ENCODE peak calls at places on chromosomes 13 and 19, in seven cellular contexts. One of them, this sample, is unnamed. For H3K4me1 and H3K36me3, the result is how much of the 10 kb centered on the place peaks cover.

GRCh38 chr19:14473073-14473790 is 1.9 kb downstream of the PTGER1 start:
- DNase-seq in kidney: peak
- DNase-seq in astrocyte: no peak
- DNase-seq in fibroblast of lung: no peak
- DNase-seq in thoracic aorta: no peak
- DNase-seq in lower lobe of right lung: no peak
- DNase-seq in CD8-positive, alpha-beta T cell: no peak
- DNase-seq in this sample: no peak

GRCh38 chr19:2154587-2155075 is 3.3 kb upstream of the AP3D1 start:
- DNase-seq in thoracic aorta: no peak
- DNase-seq in lower lobe of right lung: no peak
- DNase-seq in CD8-positive, alpha-beta T cell: no peak
- DNase-seq in kidney: no peak
- DNase-seq in astrocyte: peak
- DNase-seq in fibroblast of lung: peak
- DNase-seq in this sample: peak

GRCh38 chr13:74930402-74931165 is 551.4 kb downstream of the TBC1D4 start:
- DNase-seq in lower lobe of right lung: no peak
- DNase-seq in kidney: no peak
- DNase-seq in astrocyte: peak
- DNase-seq in thoracic aorta: no peak
- DNase-seq in CD8-positive, alpha-beta T cell: no peak
- DNase-seq in fibroblast of lung: peak
- DNase-seq in this sample: no peak

GRCh38 chr13:32340917-32341316 is 25.6 kb downstream of the BRCA2 start:
- DNase-seq in kidney: no peak
- DNase-seq in lower lobe of right lung: no peak
- DNase-seq in CD8-positive, alpha-beta T cell: no peak
- DNase-seq in thoracic aorta: no peak
- DNase-seq in astrocyte: no peak
- DNase-seq in fibroblast of lung: no peak
- DNase-seq in this sample: no peak

GRCh38 chr19:12784394-12784870 is 6.9 kb upstream of the JUNB start:
- DNase-seq in astrocyte: no peak
- DNase-seq in kidney: no peak
- DNase-seq in fibroblast of lung: no peak
- DNase-seq in thoracic aorta: no peak
- DNase-seq in CD8-positive, alpha-beta T cell: no peak
- DNase-seq in lower lobe of right lung: no peak
- DNase-seq in this sample: no peak

GRCh38 chr13:60679928-60680693 is 283.1 kb downstream of the TDRD3 start:
- DNase-seq in lower lobe of right lung: no peak
- DNase-seq in fibroblast of lung: no peak
- DNase-seq in kidney: no peak
- DNase-seq in thoracic aorta: no peak
- DNase-seq in astrocyte: no peak
- DNase-seq in CD8-positive, alpha-beta T cell: no peak
- DNase-seq in this sample: no peak

GRCh38 chr13:108200781-108201398 is 14.4 kb downstream of the LIG4 start:
- DNase-seq in kidney: no peak
- DNase-seq in thoracic aorta: no peak
- DNase-seq in astrocyte: peak
- DNase-seq in fibroblast of lung: peak
- DNase-seq in CD8-positive, alpha-beta T cell: no peak
- DNase-seq in lower lobe of right lung: no peak
- DNase-seq in this sample: no peak

GRCh38 chr13:109945206-109945960 is 159.0 kb upstream of the IRS2 start:
- DNase-seq in thoracic aorta: no peak
- DNase-seq in CD8-positive, alpha-beta T cell: no peak
- DNase-seq in astrocyte: peak
- DNase-seq in lower lobe of right lung: no peak
- DNase-seq in fibroblast of lung: peak
- DNase-seq in kidney: no peak
- DNase-seq in this sample: no peak

GRCh38 chr13:45108716-45109706 is 11.3 kb upstream of the GTF2F2 start:
- DNase-seq in CD8-positive, alpha-beta T cell: no peak
- DNase-seq in astrocyte: peak
- DNase-seq in kidney: no peak
- DNase-seq in lower lobe of right lung: peak
- DNase-seq in thoracic aorta: no peak
- DNase-seq in fibroblast of lung: peak
- DNase-seq in this sample: no peak

GRCh38 chr19:47111081-47111589 is 2.4 kb downstream of the ZC3H4 start:
- DNase-seq in thoracic aorta: no peak
- DNase-seq in lower lobe of right lung: peak
- DNase-seq in kidney: no peak
- DNase-seq in CD8-positive, alpha-beta T cell: no peak
- DNase-seq in astrocyte: no peak
- DNase-seq in fibroblast of lung: no peak
- DNase-seq in this sample: peak

GRCh38 chr13:101708115-101708514 is 255.6 kb downstream of the ITGBL1 start:
- DNase-seq in astrocyte: no peak
- DNase-seq in kidney: no peak
- DNase-seq in fibroblast of lung: no peak
- DNase-seq in CD8-positive, alpha-beta T cell: no peak
- DNase-seq in lower lobe of right lung: no peak
- DNase-seq in thoracic aorta: no peak
- DNase-seq in this sample: no peak

GRCh38 chr19:38880076-38880881 is 2.2 kb upstream of the RINL start:
- DNase-seq in fibroblast of lung: no peak
- DNase-seq in lower lobe of right lung: no peak
- DNase-seq in astrocyte: no peak
- DNase-seq in CD8-positive, alpha-beta T cell: no peak
- DNase-seq in kidney: no peak
- DNase-seq in thoracic aorta: no peak
- DNase-seq in this sample: no peak

GRCh38 chr13:59834801-59835200 is 328.9 kb downstream of the DIAPH3 start:
- DNase-seq in astrocyte: peak
- DNase-seq in thoracic aorta: no peak
- DNase-seq in CD8-positive, alpha-beta T cell: no peak
- DNase-seq in fibroblast of lung: peak
- DNase-seq in lower lobe of right lung: no peak
- DNase-seq in kidney: no peak
- DNase-seq in this sample: no peak

GRCh38 chr19:28456708-28457320 is 756.1 kb downstream of the UQCRFS1 start:
- DNase-seq in kidney: no peak
- DNase-seq in thoracic aorta: no peak
- DNase-seq in astrocyte: no peak
- DNase-seq in fibroblast of lung: no peak
- DNase-seq in lower lobe of right lung: no peak
- DNase-seq in CD8-positive, alpha-beta T cell: no peak
- DNase-seq in this sample: no peak

GRCh38 chr13:58476176-58476575 is 844.6 kb downstream of the PCDH17 start:
- DNase-seq in kidney: no peak
- DNase-seq in fibroblast of lung: no peak
- DNase-seq in thoracic aorta: no peak
- DNase-seq in lower lobe of right lung: no peak
- DNase-seq in CD8-positive, alpha-beta T cell: no peak
- DNase-seq in astrocyte: no peak
- DNase-seq in this sample: no peak

GRCh38 chr13:58472483-58472882 is 840.9 kb downstream of the PCDH17 start:
- DNase-seq in fibroblast of lung: no peak
- DNase-seq in kidney: no peak
- DNase-seq in astrocyte: no peak
- DNase-seq in thoracic aorta: no peak
- DNase-seq in CD8-positive, alpha-beta T cell: no peak
- DNase-seq in lower lobe of right lung: no peak
- DNase-seq in this sample: no peak
- H3K4me1 ChIP-seq in fibroblast of lung: under half
- H3K4me1 ChIP-seq in kidney: under half
- H3K4me1 ChIP-seq in astrocyte: under half
- H3K4me1 ChIP-seq in thoracic aorta: under half
- H3K4me1 ChIP-seq in CD8-positive, alpha-beta T cell: under half
- H3K4me1 ChIP-seq in lower lobe of right lung: under half
- H3K4me1 ChIP-seq in this sample: under half

GRCh38 chr19:8215783-8216182 is 6.6 kb downstream of the CERS4 start:
- DNase-seq in astrocyte: no peak
- DNase-seq in CD8-positive, alpha-beta T cell: no peak
- DNase-seq in lower lobe of right lung: no peak
- DNase-seq in fibroblast of lung: no peak
- DNase-seq in thoracic aorta: no peak
- DNase-seq in kidney: no peak
- DNase-seq in this sample: no peak
- H3K36me3 ChIP-seq in astrocyte: under half
- H3K36me3 ChIP-seq in CD8-positive, alpha-beta T cell: under half
- H3K36me3 ChIP-seq in lower lobe of right lung: under half
- H3K36me3 ChIP-seq in fibroblast of lung: under half
- H3K36me3 ChIP-seq in thoracic aorta: under half
- H3K36me3 ChIP-seq in kidney: under half
- H3K36me3 ChIP-seq in this sample: under half

DNA sequence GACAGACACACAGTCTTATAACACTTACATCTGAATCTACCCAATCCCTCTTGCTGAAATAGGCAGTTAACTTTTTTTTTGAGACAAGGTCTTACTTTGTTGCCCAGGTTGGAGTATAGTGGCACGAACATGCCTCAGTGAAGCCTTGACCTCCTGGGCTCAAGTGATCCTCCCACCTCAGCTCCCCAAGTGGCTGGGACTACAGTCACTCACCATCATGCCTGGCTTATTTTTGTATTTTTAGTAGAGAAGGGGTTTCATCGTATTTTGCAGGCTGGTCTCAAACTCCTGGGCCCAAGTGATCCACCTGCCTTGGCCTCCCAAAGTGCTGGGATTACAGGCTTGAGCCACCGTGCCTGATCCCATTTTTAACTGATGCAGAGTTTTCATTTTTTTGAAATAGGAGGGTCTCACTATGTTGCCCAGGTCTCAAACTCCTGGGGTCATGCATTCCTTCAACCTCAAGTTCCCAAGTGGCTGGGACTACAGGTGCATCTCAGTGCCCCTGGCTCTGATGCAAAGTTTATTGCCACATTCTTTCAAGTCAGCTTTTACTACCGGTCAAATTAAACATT is 7.6 kb downstream of the ELF1 start:
- DNase-seq in lower lobe of right lung: no peak
- DNase-seq in fibroblast of lung: no peak
- DNase-seq in kidney: no peak
- DNase-seq in thoracic aorta: no peak
- DNase-seq in CD8-positive, alpha-beta T cell: no peak
- DNase-seq in astrocyte: no peak
- DNase-seq in this sample: no peak
- H3K4me1 ChIP-seq in lower lobe of right lung: half or more
- H3K4me1 ChIP-seq in fibroblast of lung: under half
- H3K4me1 ChIP-seq in kidney: under half
- H3K4me1 ChIP-seq in thoracic aorta: under half
- H3K4me1 ChIP-seq in CD8-positive, alpha-beta T cell: half or more
- H3K4me1 ChIP-seq in astrocyte: under half
- H3K4me1 ChIP-seq in this sample: half or more

GRCh38 chr19:30566681-30567420 is 194.7 kb downstream of the ZNF536 start:
- DNase-seq in fibroblast of lung: no peak
- DNase-seq in lower lobe of right lung: no peak
- DNase-seq in thoracic aorta: no peak
- DNase-seq in kidney: no peak
- DNase-seq in CD8-positive, alpha-beta T cell: no peak
- DNase-seq in astrocyte: no peak
- DNase-seq in this sample: no peak

GRCh38 chr19:30565680-30566079 is 193.5 kb downstream of the ZNF536 start:
- DNase-seq in astrocyte: no peak
- DNase-seq in lower lobe of right lung: no peak
- DNase-seq in fibroblast of lung: no peak
- DNase-seq in kidney: no peak
- DNase-seq in CD8-positive, alpha-beta T cell: no peak
- DNase-seq in thoracic aorta: no peak
- DNase-seq in this sample: no peak

GRCh38 chr19:30567535-30568232 is 195.5 kb downstream of the ZNF536 start:
- DNase-seq in CD8-positive, alpha-beta T cell: no peak
- DNase-seq in kidney: no peak
- DNase-seq in lower lobe of right lung: no peak
- DNase-seq in fibroblast of lung: no peak
- DNase-seq in astrocyte: no peak
- DNase-seq in thoracic aorta: no peak
- DNase-seq in this sample: no peak

GRCh38 chr19:30564551-30565011 is 192.4 kb downstream of the ZNF536 start:
- DNase-seq in lower lobe of right lung: no peak
- DNase-seq in fibroblast of lung: no peak
- DNase-seq in thoracic aorta: no peak
- DNase-seq in CD8-positive, alpha-beta T cell: no peak
- DNase-seq in kidney: no peak
- DNase-seq in astrocyte: no peak
- DNase-seq in this sample: no peak

GRCh38 chr19:30570194-30570593 is 198.0 kb downstream of the ZNF536 start:
- DNase-seq in astrocyte: no peak
- DNase-seq in kidney: no peak
- DNase-seq in CD8-positive, alpha-beta T cell: no peak
- DNase-seq in lower lobe of right lung: no peak
- DNase-seq in thoracic aorta: no peak
- DNase-seq in fibroblast of lung: no peak
- DNase-seq in this sample: no peak
- H3K36me3 ChIP-seq in astrocyte: under half
- H3K36me3 ChIP-seq in kidney: under half
- H3K36me3 ChIP-seq in CD8-positive, alpha-beta T cell: under half
- H3K36me3 ChIP-seq in lower lobe of right lung: under half
- H3K36me3 ChIP-seq in thoracic aorta: under half
- H3K36me3 ChIP-seq in fibroblast of lung: under half
- H3K36me3 ChIP-seq in this sample: under half